ENCODE peak calls at places on chromosomes 11 and 22, in six cellular contexts. L is H1, Q is A549, P is IMR-90, I is SK-N-SH, B is K562. C is an unnamed sample.

GRCh38 chr22:37485006-37485713 is 1.0 kb downstream of the MFNG start:
- DNase-seq in L (no peak), Q (no peak), P (no peak), I (no peak), B (no peak), C (no peak)

GRCh38 chr11:116638463-116638862 is 134.3 kb downstream of the BUD13 start:
- DNase-seq in L (peak; percentile 14), Q (no peak), P (no peak), I (no peak), B (no peak), C (no peak)

GRCh38 chr11:33413296-33413695 is 156.1 kb downstream of the HIPK3 start:
- DNase-seq in L (no peak), Q (no peak), P (no peak), I (no peak), B (no peak), C (no peak)

GRCh38 chr11:65919151-65920034 is at the start of gene DRAP1:
- DNase-seq in L (peak; percentile 95), Q (peak; percentile 86), P (peak; percentile 97), I (peak; percentile 100), B (peak; percentile 98), C (peak; percentile 64)

GRCh38 chr11:60925685-60926267 is 1.5 kb downstream of the TMEM132A start:
- DNase-seq in L (no peak), Q (peak; percentile 81), P (peak; percentile 89), I (peak; percentile 34), B (no peak), C (no peak)

GRCh38 chr22:39325392-39325932 is 6.0 kb upstream of the RPL3 start:
- DNase-seq in L (no peak), Q (no peak), P (no peak), I (no peak), B (no peak), C (no peak)

GRCh38 chr11:101034076-101034475 is 95.5 kb downstream of the PGR start:
- DNase-seq in L (no peak), Q (no peak), P (no peak), I (no peak), B (no peak), C (no peak)

GRCh38 chr11:114847599-114847998 is 169.3 kb downstream of the NXPE2 start:
- DNase-seq in L (no peak), Q (no peak), P (no peak), I (no peak), B (no peak), C (no peak)

GRCh38 chr11:46072172-46072964 is 48.9 kb downstream of the PHF21A start:
- DNase-seq in L (no peak), Q (no peak), P (no peak), I (no peak), B (no peak), C (no peak)

GRCh38 chr11:1776944-1777715 is 13.4 kb upstream of the CTSD start:
- DNase-seq in L (no peak), Q (no peak), P (no peak), I (no peak), B (no peak), C (no peak)

GRCh38 chr11:71322192-71322735 is 69.9 kb upstream of the SHANK2 start:
- DNase-seq in L (no peak), Q (no peak), P (no peak), I (no peak), B (no peak), C (no peak)

GRCh38 chr11:118924591-118925585 is 838 bp downstream of the BCL9L start:
- DNase-seq in L (peak; percentile 83), Q (no peak), P (peak; percentile 33), I (peak; percentile 90), B (peak; percentile 62), C (no peak)

GRCh38 chr11:62553839-62554361 is 7.3 kb upstream of the AHNAK start:
- DNase-seq in L (no peak), Q (peak; percentile 92), P (peak; percentile 92), I (no peak), B (no peak), C (no peak)

GRCh38 chr11:45670386-45671135 is 5.1 kb upstream of the CHST1 start:
- DNase-seq in L (no peak), Q (no peak), P (no peak), I (no peak), B (no peak), C (no peak)

GRCh38 chr11:113577356-113578163 is 102.4 kb upstream of the DRD2 start:
- DNase-seq in L (peak; percentile 43), Q (no peak), P (no peak), I (peak; percentile 44), B (no peak), C (no peak)

GRCh38 chr22:42929838-42930155 is 72.7 kb upstream of the ARFGAP3 start:
- DNase-seq in L (no peak), Q (no peak), P (no peak), I (no peak), B (no peak), C (no peak)

GRCh38 chr11:134433251-134433650 is 21.2 kb upstream of the B3GAT1 start:
- DNase-seq in L (no peak), Q (no peak), P (no peak), I (no peak), B (no peak), C (no peak)

GRCh38 chr11:115544422-115544821 is 40.2 kb upstream of the CADM1 start:
- DNase-seq in L (no peak), Q (no peak), P (no peak), I (no peak), B (no peak), C (no peak)

GRCh38 chr11:110782616-110783015 is 70.4 kb upstream of the ARHGAP20 start:
- DNase-seq in L (no peak), Q (no peak), P (peak; percentile 22), I (no peak), B (no peak), C (no peak)

GRCh38 chr11:94544582-94544831 is 786 bp downstream of the FUT4 start:
- DNase-seq in L (no peak), Q (no peak), P (no peak), I (no peak), B (no peak), C (no peak)

GRCh38 chr22:29742319-29742718 is 22.5 kb downstream of the CABP7 start:
- DNase-seq in L (no peak), Q (no peak), P (no peak), I (no peak), B (no peak), C (no peak)
- TF ChIP-seq RFX5 in L (no peak), Q (no peak), P (no peak), I (no peak), B (no peak), C (no peak)

GRCh38 chr22:26444777-26445176 is 15.7 kb downstream of the ASPHD2 start:
- DNase-seq in L (no peak), Q (no peak), P (no peak), I (no peak), B (no peak), C (no peak)

GRCh38 chr22:26443901-26444300 is 14.8 kb downstream of the ASPHD2 start:
- DNase-seq in L (no peak), Q (no peak), P (no peak), I (no peak), B (no peak), C (no peak)

GRCh38 chr22:26446808-26447515 is 17.9 kb downstream of the ASPHD2 start:
- DNase-seq in L (no peak), Q (no peak), P (no peak), I (no peak), B (no peak), C (no peak)

GRCh38 chr22:26447594-26448329 is 18.7 kb downstream of the ASPHD2 start:
- DNase-seq in L (no peak), Q (no peak), P (no peak), I (no peak), B (no peak), C (no peak)

DNA sequence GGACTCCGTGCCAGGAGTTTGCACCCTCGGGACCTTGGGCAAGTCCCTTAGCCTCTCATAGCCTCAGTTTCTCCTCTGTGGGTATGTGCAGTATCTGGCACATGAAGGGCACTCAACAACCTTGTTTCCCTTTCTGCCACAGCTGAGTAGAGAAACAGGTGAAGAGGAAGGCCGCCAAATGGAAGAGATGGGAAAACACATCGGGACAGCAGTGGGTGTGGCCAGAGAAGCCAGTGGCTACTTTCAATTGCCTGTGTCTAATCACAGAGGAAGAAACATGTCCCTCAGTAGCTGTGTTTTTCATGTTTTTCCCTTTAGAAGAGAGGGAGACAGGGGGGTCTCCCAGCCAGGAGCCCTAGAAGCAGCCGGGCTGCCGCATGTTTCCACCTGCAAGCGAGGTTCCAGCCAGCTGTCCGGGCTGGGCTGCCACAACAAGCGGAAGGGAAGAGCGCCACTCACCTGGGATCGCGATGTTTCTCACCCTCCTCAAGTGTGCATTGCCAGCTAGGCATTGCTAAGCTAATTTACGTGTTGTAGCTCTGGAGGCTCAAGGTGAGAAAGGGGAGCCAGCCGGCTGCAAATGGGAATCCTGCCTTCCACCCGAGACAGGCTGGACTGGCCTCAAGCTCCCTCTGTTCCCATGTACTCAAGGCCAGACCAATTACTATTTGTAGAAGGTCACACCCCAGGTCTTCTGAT is 16.7 kb downstream of the ASPHD2 start:
- DNase-seq in L (no peak), Q (no peak), P (no peak), I (no peak), B (no peak), C (no peak)
- TF ChIP-seq RFX5 in L (no peak), Q (no peak), P (no peak), I (no peak), B (no peak), C (no peak)

GRCh38 chr11:47987310-47987709 is 7.0 kb downstream of the PTPRJ start:
- DNase-seq in L (no peak), Q (no peak), P (no peak), I (no peak), B (no peak), C (no peak)

GRCh38 chr11:47983464-47984397 is 3.4 kb downstream of the PTPRJ start:
- DNase-seq in L (no peak), Q (no peak), P (peak; percentile 73), I (no peak), B (no peak), C (no peak)

GRCh38 chr11:47986219-47986618 is 5.9 kb downstream of the PTPRJ start:
- DNase-seq in L (no peak), Q (no peak), P (no peak), I (no peak), B (no peak), C (no peak)

GRCh38 chr11:47987781-47988180 is 7.4 kb downstream of the PTPRJ start:
- DNase-seq in L (no peak), Q (no peak), P (no peak), I (no peak), B (no peak), C (no peak)

GRCh38 chr11:47986742-47987141 is 6.4 kb downstream of the PTPRJ start:
- DNase-seq in L (no peak), Q (no peak), P (no peak), I (no peak), B (no peak), C (no peak)
- TF ChIP-seq RFX5 in L (no peak), Q (no peak), P (no peak), I (no peak), B (no peak), C (no peak)

DNA sequence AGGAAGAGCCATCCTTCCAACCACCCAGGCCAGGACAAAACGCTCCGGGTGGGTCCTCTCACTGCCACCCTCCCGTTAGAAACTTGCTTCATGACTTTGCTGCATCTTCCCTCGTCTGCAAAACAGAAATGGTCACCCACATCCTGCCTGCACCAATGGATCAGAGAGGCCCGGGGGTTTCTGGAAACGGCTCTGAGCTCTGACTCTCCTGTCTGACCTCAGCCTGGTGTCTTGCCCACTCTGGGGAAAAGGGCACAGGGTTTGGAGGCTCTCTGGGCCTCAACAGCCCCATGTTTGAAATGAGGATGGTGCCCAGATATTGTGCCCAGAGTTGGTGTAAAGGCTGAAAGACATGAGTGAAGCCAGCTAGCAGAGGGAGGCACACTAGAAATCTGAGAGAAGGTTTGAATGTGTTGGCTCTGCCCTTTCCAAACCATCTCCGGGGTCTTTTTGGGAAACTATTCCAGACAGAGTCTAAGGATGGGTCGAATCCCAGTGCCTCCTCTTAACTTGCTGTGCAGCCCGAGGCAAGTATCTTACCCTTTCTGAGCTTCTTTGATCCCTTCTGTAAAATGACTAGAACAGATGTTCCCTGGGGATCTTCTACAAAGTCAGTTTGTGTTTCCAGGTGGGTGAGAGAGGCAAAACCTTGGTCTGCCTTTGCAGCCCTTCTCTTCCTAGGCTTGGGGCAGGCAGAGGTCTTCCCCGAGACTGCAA is 2.1 kb downstream of the CRYBB3 start:
- DNase-seq in L (no peak), Q (no peak), P (no peak), I (no peak), B (no peak), C (no peak)
- TF ChIP-seq RFX5 in L (no peak), Q (no peak), P (no peak), I (no peak), B (no peak), C (no peak)